ENCODE peak calls at places on chromosome 15, in seven cellular contexts. P, J, A, S, V, E and W are unnamed samples.

GRCh38 chr15:30940359-30940758 is 36.6 kb downstream of the FAN1 start:
- DNase-seq in A (no peak), V (no peak), E (no peak), S (peak), P (no peak), J (no peak), W (no peak)

GRCh38 chr15:84826369-84826823 is 9.2 kb downstream of the ALPK3 start:
- DNase-seq in E (peak), S (peak), A (no peak), P (no peak), J (no peak), V (no peak), W (no peak)

GRCh38 chr15:89137926-89138325 is 49.7 kb downstream of the ABHD2 start:
- DNase-seq in S (no peak), A (no peak), P (no peak), V (no peak), J (no peak), E (no peak), W (no peak)

GRCh38 chr15:59157840-59158700 is 48.6 kb upstream of the LDHAL6B start:
- DNase-seq in A (no peak), E (no peak), J (no peak), S (no peak), P (no peak), V (no peak), W (no peak)

GRCh38 chr15:50519740-50520425 is 26.6 kb downstream of the USP50 start:
- DNase-seq in V (no peak), E (no peak), S (no peak), J (peak), A (no peak), P (no peak), W (no peak)

GRCh38 chr15:84659904-84660781 is 2.1 kb upstream of the NMB start:
- DNase-seq in E (no peak), V (no peak), J (no peak), S (no peak), P (no peak), A (no peak), W (no peak)

GRCh38 chr15:101000271-101000681 is 81.1 kb downstream of the LRRK1 start:
- DNase-seq in J (peak), A (no peak), V (no peak), P (no peak), E (no peak), S (no peak), W (no peak)

GRCh38 chr15:85743392-85744045 is 51.2 kb downstream of the KLHL25 start:
- DNase-seq in S (no peak), P (no peak), J (no peak), A (peak), V (no peak), E (peak), W (no peak)

GRCh38 chr15:98025237-98025636 is 64.7 kb downstream of the ARRDC4 start:
- DNase-seq in E (no peak), S (no peak), P (no peak), V (no peak), A (no peak), J (peak), W (no peak)

GRCh38 chr15:51130344-51130743 is 35.6 kb upstream of the TNFAIP8L3 start:
- DNase-seq in E (no peak), S (no peak), V (no peak), J (no peak), P (no peak), A (no peak), W (no peak)

GRCh38 chr15:84937144-84937543 is 44.5 kb upstream of the PDE8A start:
- DNase-seq in S (no peak), J (peak), P (no peak), E (no peak), V (no peak), A (peak), W (no peak)

GRCh38 chr15:38536201-38536676 is 28.4 kb downstream of the RASGRP1 start:
- DNase-seq in A (peak), P (no peak), E (no peak), J (peak), V (no peak), S (no peak), W (no peak)

GRCh38 chr15:52698514-52698913 is 19.3 kb upstream of the ATOSA start:
- DNase-seq in P (no peak), J (peak), V (no peak), E (no peak), A (no peak), S (no peak), W (no peak)

GRCh38 chr15:78637776-78638435 is 3.1 kb downstream of the CHRNB4 start:
- DNase-seq in A (no peak), E (no peak), J (no peak), S (no peak), V (no peak), P (no peak), W (no peak)

GRCh38 chr15:52224211-52224610 is 33.0 kb upstream of the GNB5 start:
- DNase-seq in S (no peak), E (peak), A (no peak), V (no peak), P (no peak), J (peak), W (no peak)

GRCh38 chr15:42721016-42721415 is 15.9 kb downstream of the CDAN1 start:
- DNase-seq in P (no peak), J (no peak), V (no peak), S (no peak), A (no peak), E (no peak), W (no peak)

GRCh38 chr15:89363133-89363532 is 28.5 kb upstream of the POLG start:
- DNase-seq in A (no peak), S (no peak), J (no peak), P (no peak), E (no peak), V (no peak), W (no peak)

GRCh38 chr15:101256756-101257155 is 4.9 kb upstream of the CHSY1 start:
- DNase-seq in E (no peak), V (no peak), S (peak), J (no peak), P (no peak), A (no peak), W (no peak)

GRCh38 chr15:87844031-87844430 is 412.5 kb downstream of the NTRK3 start:
- DNase-seq in P (no peak), J (no peak), V (no peak), E (no peak), A (no peak), S (no peak), W (no peak)

GRCh38 chr15:61393949-61394348 is 164.8 kb upstream of the RORA start:
- DNase-seq in S (no peak), E (no peak), A (no peak), V (no peak), J (no peak), P (no peak), W (no peak)

GRCh38 chr15:79090487-79091203 is at the start of gene RASGRF1:
- DNase-seq in P (no peak), V (no peak), A (no peak), J (no peak), E (peak), S (peak), W (no peak)

GRCh38 chr15:38992541-38993334 is 428.1 kb upstream of the RASGRP1 start:
- DNase-seq in V (no peak), S (no peak), P (no peak), A (no peak), J (no peak), E (no peak), W (no peak)

GRCh38 chr15:30985081-30985531 is 6.3 kb downstream of the MTMR10 start:
- DNase-seq in A (no peak), J (peak), S (no peak), P (no peak), E (no peak), V (no peak), W (no peak)

GRCh38 chr15:38611228-38611627 is 46.6 kb upstream of the RASGRP1 start:
- DNase-seq in J (no peak), E (no peak), V (no peak), A (no peak), P (no peak), S (no peak), W (no peak)

GRCh38 chr15:90762109-90762508 is 45.0 kb downstream of the BLM start:
- DNase-seq in V (no peak), J (peak), E (peak), A (peak), S (no peak), P (no peak), W (no peak)

GRCh38 chr15:55358471-55358870 is 39.4 kb downstream of the PIGB start:
- DNase-seq in J (no peak), E (no peak), P (no peak), A (no peak), V (no peak), S (no peak), W (no peak)

GRCh38 chr15:83063555-83063954 is 3.5 kb downstream of the BTBD1 start:
- DNase-seq in V (no peak), P (no peak), S (no peak), E (no peak), J (no peak), A (no peak), W (no peak)

GRCh38 chr15:70763120-70763949 is at the start of gene UACA:
- DNase-seq in P (peak), S (peak), A (peak), V (peak), J (peak), E (peak), W (peak)

GRCh38 chr15:70761931-70762468 is 1.4 kb downstream of the UACA start:
- DNase-seq in V (no peak), S (no peak), E (no peak), P (no peak), A (no peak), J (no peak), W (no peak)

GRCh38 chr15:70763950-70764730 is 782 bp upstream of the UACA start:
- DNase-seq in A (no peak), V (no peak), P (no peak), S (no peak), E (no peak), J (no peak), W (no peak)

GRCh38 chr15:70761046-70761445 is 2.3 kb downstream of the UACA start:
- DNase-seq in A (no peak), V (no peak), E (no peak), S (no peak), J (no peak), P (no peak), W (no peak)

DNA sequence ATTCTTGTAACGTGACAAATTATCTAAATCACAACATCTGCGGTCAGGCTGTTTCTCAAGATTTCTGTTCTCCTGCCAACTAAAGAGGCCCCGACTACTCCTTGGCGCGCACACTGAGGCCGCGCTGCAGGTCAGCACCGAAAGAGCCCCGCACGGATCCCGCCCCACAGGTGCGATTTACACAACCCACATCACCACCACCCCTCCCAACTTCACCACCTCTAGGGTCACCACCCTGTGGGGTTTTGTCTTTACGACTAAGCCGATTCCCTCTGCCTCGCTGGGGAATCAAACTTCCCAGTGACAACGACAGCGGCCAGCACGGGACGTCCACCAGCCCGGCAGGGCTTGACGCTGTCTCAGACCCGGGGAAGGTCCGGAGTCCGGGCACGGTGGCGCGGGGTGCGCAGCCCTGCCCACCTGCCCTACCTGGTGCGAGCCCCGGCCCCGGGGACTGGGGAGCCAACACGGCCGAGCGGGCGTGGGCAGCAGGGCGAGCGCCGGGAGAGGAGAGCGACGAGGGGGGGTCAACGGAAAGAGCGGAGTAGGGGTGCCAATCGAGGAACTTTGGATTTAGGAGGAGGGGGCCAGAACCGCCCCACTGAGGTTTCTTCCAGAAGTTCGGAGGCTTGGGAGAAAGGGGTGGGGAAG is 764 bp downstream of the UACA start:
- DNase-seq in A (peak), S (peak), J (peak), V (no peak), E (peak), P (no peak), W (peak)
- TF ChIP-seq POLR2A in A (no peak), S (no peak), J (peak), V (no peak), E (no peak), P (no peak), W (no peak)

GRCh38 chr15:40845036-40845435 is 1.2 kb downstream of the SPINT1 start:
- DNase-seq in A (no peak), S (no peak), V (no peak), E (no peak), P (no peak), J (no peak), W (no peak)
- TF ChIP-seq POLR2A in A (no peak), S (no peak), V (no peak), E (no peak), P (no peak), J (no peak), W (no peak)

GRCh38 chr15:33825453-33825852 is 142.8 kb upstream of the CHRM5 start:
- DNase-seq in V (no peak), S (no peak), E (no peak), P (no peak), J (no peak), A (no peak), W (no peak)
- TF ChIP-seq POLR2A in V (no peak), S (no peak), E (no peak), P (no peak), J (no peak), A (no peak), W (no peak)

DNA sequence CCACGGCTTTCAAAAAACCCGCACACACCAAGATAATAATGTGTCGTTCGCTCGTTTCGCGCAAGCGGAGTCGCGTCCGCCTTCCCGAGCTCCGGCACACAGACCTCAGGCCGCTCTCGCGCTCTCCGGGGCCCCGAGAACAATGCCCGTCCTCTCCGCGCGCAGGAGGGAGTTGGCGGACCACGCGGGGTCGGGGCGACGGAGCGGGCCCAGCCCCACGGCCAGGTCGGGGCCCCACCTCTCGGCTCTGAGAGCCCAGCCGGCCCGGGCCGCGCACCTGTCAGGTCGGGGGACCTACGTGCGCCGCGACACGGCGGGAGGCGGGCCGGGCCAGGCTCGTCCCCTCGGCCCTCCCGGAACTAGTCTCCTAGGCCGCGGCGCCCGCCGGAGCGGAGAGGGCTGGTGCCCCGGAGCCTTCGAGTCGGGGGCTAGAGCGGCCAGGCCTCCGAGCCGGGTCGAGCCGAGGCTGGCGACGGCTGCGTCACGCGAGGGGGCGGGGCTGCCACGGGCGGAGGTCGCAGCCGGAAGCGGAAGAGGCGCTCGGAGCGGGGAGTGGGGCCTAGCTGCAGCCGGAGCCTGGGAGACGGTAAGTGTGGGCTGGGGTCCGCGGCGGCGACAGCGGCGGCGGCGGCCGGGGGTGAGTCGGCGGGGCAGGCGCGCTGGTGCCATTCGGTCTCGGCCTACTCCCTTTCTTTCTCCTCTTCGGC is at the start of gene CLK3:
- DNase-seq in V (peak), E (peak), P (peak), J (peak), A (peak), S (peak), W (peak)
- TF ChIP-seq POLR2A in V (peak), E (no peak), P (peak), J (peak), A (peak), S (peak), W (peak)

GRCh38 chr15:40340740-40341400 is at the start of gene CCDC9B:
- DNase-seq in P (no peak), A (peak), J (peak), V (peak), E (peak), S (peak), W (no peak)
- TF ChIP-seq POLR2A in P (peak), A (peak), J (peak), V (no peak), E (no peak), S (no peak), W (no peak)

GRCh38 chr15:80210612-80211554 is 41.1 kb downstream of the CTXND1 start:
- DNase-seq in S (no peak), J (no peak), P (no peak), E (no peak), V (no peak), A (no peak), W (no peak)
- TF ChIP-seq POLR2A in S (no peak), J (no peak), P (no peak), E (no peak), V (no peak), A (no peak), W (no peak)

GRCh38 chr15:63048986-63049665 is 6.6 kb downstream of the TPM1 start:
- DNase-seq in J (peak), V (peak), A (peak), P (no peak), E (peak), S (peak), W (no peak)

GRCh38 chr15:63048115-63048985 is 5.8 kb downstream of the TPM1 start:
- DNase-seq in E (peak), P (peak), A (peak), S (peak), J (peak), V (peak), W (peak)

GRCh38 chr15:63045438-63046278 is 3.1 kb downstream of the TPM1 start:
- DNase-seq in E (no peak), V (no peak), P (no peak), S (no peak), A (no peak), J (no peak), W (no peak)

GRCh38 chr15:63047792-63048114 is 5.2 kb downstream of the TPM1 start:
- DNase-seq in A (no peak), S (no peak), P (no peak), V (no peak), J (no peak), E (no peak), W (no peak)

GRCh38 chr15:63046927-63047760 is 4.6 kb downstream of the TPM1 start:
- DNase-seq in V (no peak), J (no peak), S (peak), E (no peak), A (no peak), P (no peak), W (no peak)
- TF ChIP-seq POLR2A in V (no peak), J (no peak), S (no peak), E (no peak), A (no peak), P (peak), W (no peak)

GRCh38 chr15:28955686-28956421 is 70.1 kb downstream of the APBA2 start:
- DNase-seq in P (no peak), E (peak), V (no peak), A (peak), S (no peak), J (peak), W (no peak)

GRCh38 chr15:28959326-28959725 is 73.6 kb downstream of the APBA2 start:
- DNase-seq in S (no peak), V (no peak), A (peak), J (no peak), E (peak), P (no peak), W (no peak)

GRCh38 chr15:28956491-28956890 is 70.7 kb downstream of the APBA2 start:
- DNase-seq in J (no peak), E (no peak), A (peak), S (no peak), V (no peak), P (no peak), W (no peak)

GRCh38 chr15:28955160-28955502 is 69.4 kb downstream of the APBA2 start:
- DNase-seq in A (no peak), J (peak), S (no peak), V (no peak), P (no peak), E (peak), W (no peak)

DNA sequence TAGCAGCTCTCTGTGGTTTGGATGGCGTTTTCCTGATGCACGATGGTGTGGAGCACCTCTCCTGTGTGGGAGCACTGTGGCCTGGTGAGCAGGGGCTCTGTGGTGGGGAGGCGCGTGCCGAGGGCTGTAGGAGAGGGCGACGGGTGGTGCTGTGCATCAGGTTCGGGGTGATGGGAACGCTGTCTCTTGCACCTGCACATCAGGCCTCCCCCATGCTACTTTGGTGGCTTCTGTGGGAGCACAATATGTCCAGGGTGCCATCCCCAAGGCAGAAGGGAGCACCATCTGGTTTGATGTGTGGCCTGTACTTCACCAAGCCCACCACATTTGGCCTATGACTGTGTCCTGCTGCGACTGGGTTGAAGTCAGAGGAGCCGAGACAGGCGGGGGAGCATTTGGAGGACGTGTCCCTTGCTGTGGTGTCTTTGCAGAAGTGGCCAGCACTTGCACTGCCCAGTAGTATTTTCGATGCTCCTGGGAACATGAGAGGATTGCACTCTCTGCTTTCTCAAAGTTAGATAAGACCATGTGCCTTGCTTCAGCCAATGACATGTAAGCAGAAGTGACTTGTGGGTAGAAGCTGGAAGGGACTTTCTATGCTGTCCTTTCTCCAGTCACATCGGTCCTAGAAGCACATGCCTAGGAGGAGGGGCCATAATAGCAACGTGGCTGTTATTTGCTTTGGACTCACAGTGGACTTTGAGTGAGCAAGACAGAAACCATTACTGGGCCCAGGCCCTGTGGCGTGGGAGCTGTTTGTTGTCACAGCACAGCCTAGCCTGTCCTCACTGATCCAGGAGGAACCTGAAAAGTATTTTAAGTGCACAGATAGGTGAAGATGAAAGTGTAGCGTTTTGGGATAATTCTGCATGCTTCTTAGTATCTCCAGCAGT is 72.1 kb downstream of the APBA2 start:
- DNase-seq in E (peak), J (no peak), V (no peak), S (no peak), A (peak), P (no peak), W (no peak)
- TF ChIP-seq POLR2A in E (no peak), J (no peak), V (no peak), S (no peak), A (no peak), P (no peak), W (no peak)

GRCh38 chr15:95458736-95459135 is 871.8 kb upstream of the NR2F2 start:
- DNase-seq in S (no peak), E (no peak), V (no peak), A (no peak), P (no peak), J (no peak), W (no peak)
- TF ChIP-seq POLR2A in S (no peak), E (no peak), V (no peak), A (no peak), P (no peak), J (no peak), W (no peak)

GRCh38 chr15:99732711-99733267 is 448 bp downstream of the LYSMD4 start:
- DNase-seq in J (no peak), P (no peak), V (peak), A (peak), S (no peak), E (peak), W (no peak)

GRCh38 chr15:99731336-99732267 is 1.6 kb downstream of the LYSMD4 start:
- DNase-seq in J (no peak), A (no peak), S (no peak), V (no peak), E (peak), P (no peak), W (no peak)

GRCh38 chr15:99732268-99732641 is 982 bp downstream of the LYSMD4 start:
- DNase-seq in E (no peak), P (no peak), J (peak), A (no peak), V (no peak), S (no peak), W (no peak)

GRCh38 chr15:99734575-99734974 is 1.3 kb upstream of the LYSMD4 start:
- DNase-seq in E (no peak), V (no peak), S (no peak), A (no peak), P (no peak), J (no peak), W (no peak)

GRCh38 chr15:99733268-99734039 is at the start of gene LYSMD4:
- DNase-seq in J (peak), A (peak), S (peak), V (peak), P (peak), E (peak), W (peak)
- TF ChIP-seq POLR2A in J (no peak), A (peak), S (peak), V (peak), P (peak), E (no peak), W (peak)